ENCODE peak calls at places on chromosomes 13 and 19, in five cellular contexts. Y, I, F, G and P are unnamed samples.

GRCh38 chr13:63773476-63773875 is 2357.8 kb upstream of the PCDH20 start:
- DNase-seq in Y (no peak), G (no peak), I (no peak), F (no peak), P (no peak)

GRCh38 chr19:48506138-48506733 is 5.4 kb downstream of the LMTK3 start:
- DNase-seq in I (peak; percentile 69), F (no peak), G (no peak), Y (no peak), P (no peak)

GRCh38 chr19:53881482-53882390 is at the start of gene PRKCG:
- DNase-seq in G (peak; percentile 59), F (peak; percentile 52), Y (peak; percentile 31), I (no peak), P (peak; percentile 47)

GRCh38 chr13:26132756-26133155 is 80.9 kb upstream of the SHISA2 start:
- DNase-seq in Y (no peak), G (no peak), F (no peak), I (no peak), P (no peak)

GRCh38 chr13:109288151-109288709 is 498.2 kb downstream of the IRS2 start:
- DNase-seq in G (no peak), I (no peak), Y (no peak), F (no peak), P (no peak)

GRCh38 chr13:21625366-21625765 is 21.4 kb upstream of the MICU2 start:
- DNase-seq in I (peak; percentile 67), F (peak; percentile 29), G (no peak), Y (no peak), P (no peak)

GRCh38 chr19:31348416-31349159 is 648 bp downstream of the TSHZ3 start:
- DNase-seq in Y (peak; percentile 60), F (no peak), G (no peak), I (no peak), P (no peak)

GRCh38 chr13:26946675-26947342 is 186.2 kb upstream of the GPR12 start:
- DNase-seq in G (no peak), Y (no peak), F (no peak), I (peak; percentile 16), P (no peak)

GRCh38 chr19:11265785-11266236 is 3.5 kb upstream of the DOCK6 start:
- DNase-seq in F (peak; percentile 97), I (no peak), G (no peak), Y (no peak), P (no peak)

GRCh38 chr19:49149652-49150105 is 5.5 kb downstream of the HRC start:
- DNase-seq in I (peak; percentile 19), Y (peak; percentile 77), G (peak; percentile 73), F (peak; percentile 70), P (peak; percentile 85)

DNA sequence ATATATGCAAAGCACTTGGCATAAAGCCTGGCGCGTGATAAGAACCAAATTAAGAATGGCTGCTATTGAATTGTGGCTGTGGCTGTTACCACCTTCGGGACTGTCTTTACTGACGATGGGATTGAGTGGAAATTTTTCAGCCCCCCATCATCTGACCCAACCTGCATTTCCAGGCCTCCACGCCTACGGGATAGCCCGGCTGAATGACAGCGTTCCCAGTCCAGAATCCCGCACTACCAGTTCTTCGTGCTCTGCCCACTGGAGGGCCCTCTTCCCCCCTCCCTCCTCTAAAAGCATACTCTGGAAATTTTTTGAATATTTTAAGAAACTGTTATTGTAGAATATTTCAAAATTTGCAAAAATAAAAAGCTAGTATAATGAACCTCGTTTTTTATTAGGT is 11.0 kb downstream of the KRTDAP start:
- DNase-seq in Y (no peak), I (no peak), F (no peak), G (no peak), P (no peak)
- TF ChIP-seq CTCF in Y (no peak), I (no peak), F (no peak), G (no peak), P (peak; percentile 43)

DNA sequence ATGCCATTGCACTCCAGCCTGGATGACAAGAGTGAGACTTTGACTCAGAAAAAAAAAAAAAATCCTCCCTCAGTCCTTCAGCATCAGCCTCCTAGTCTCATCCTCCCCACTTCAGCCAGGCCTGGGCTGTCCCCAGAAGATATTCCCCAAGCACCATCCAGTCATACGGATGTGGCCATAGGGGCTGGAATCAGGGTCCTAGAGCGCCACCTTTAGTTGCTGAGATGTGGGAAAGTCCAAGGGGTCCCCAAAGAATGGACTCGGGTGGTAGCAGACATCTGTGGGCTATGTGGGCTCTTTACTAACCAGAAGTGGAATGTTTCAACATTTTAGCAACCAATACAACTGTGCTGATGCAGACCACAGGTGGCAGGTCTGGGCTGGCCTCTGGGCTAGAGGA is 3.1 kb upstream of the TYROBP start:
- DNase-seq in Y (no peak), G (no peak), I (no peak), F (no peak), P (no peak)
- TF ChIP-seq CTCF in Y (no peak), G (no peak), I (no peak), F (no peak), P (no peak)

GRCh38 chr13:47256618-47257017 is 359.8 kb upstream of the HTR2A start:
- DNase-seq in Y (no peak), G (no peak), I (no peak), F (no peak), P (no peak)

GRCh38 chr13:47252627-47253026 is 355.8 kb upstream of the HTR2A start:
- DNase-seq in I (no peak), F (no peak), G (no peak), Y (no peak), P (no peak)

DNA sequence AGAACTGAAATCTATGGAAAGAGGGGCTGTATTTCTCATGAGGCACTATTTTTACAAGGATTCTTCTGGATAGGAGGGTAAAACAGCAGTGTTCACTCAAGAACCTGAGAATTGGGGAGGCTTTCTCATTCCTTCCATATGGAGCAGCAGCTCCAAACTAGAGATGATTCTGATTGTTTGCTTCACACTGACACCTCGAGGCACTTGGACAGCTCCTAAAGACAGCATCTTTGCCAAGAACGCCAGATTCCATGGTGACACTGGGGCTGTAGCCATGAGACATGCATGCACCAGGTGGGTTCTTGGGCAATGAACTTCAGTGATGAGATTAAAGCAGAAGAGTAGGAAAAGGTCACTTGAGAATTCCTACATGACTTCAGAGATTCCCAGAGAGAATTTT is 361.5 kb upstream of the HTR2A start:
- DNase-seq in G (no peak), F (no peak), Y (no peak), I (no peak), P (no peak)
- TF ChIP-seq CTCF in G (no peak), F (no peak), Y (no peak), I (no peak), P (no peak)

GRCh38 chr13:94716016-94716415 is 3.7 kb upstream of the SOX21 start:
- DNase-seq in I (no peak), F (no peak), Y (no peak), G (no peak), P (no peak)
- TF ChIP-seq CTCF in I (no peak), F (no peak), Y (no peak), G (no peak), P (peak; percentile 55)

GRCh38 chr13:98142427-98143156 is at the start of gene FARP1:
- DNase-seq in F (peak; percentile 79), Y (peak; percentile 77), G (peak; percentile 82), I (peak; percentile 84), P (peak; percentile 66)
- TF ChIP-seq CTCF in F (no peak), Y (peak; percentile 60), G (no peak), I (no peak), P (peak; percentile 51)

GRCh38 chr19:17327654-17328516 is 6.8 kb downstream of the ANO8 start:
- DNase-seq in F (peak; percentile 89), Y (peak; percentile 83), I (no peak), G (peak; percentile 84), P (peak; percentile 60)
- TF ChIP-seq CTCF in F (peak; percentile 30), Y (peak; percentile 59), I (no peak), G (no peak), P (peak; percentile 65)

DNA sequence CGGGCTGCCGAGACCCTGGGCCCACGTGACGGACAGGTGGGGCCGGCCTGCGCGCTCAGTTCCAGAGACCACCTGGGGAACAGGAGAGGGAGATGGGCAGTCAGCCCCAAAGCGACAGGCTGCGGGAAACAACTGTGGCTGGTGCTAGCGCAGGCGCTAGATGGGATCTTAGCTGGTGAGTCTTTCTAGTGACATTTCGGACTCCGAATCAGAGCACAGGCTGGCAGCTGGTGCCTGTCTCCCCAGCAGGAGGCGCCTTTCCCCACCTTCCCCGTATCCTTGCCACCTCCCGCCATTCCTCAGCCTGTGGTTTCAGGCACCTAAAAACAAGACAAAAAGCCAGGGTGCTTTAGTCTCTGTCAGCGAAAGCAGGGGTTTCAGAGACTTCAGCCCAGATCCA is 19.4 kb upstream of the RANBP3 start:
- DNase-seq in Y (no peak), F (no peak), G (peak; percentile 50), I (no peak), P (no peak)
- TF ChIP-seq CTCF in Y (no peak), F (no peak), G (peak; percentile 33), I (peak; percentile 23), P (peak; percentile 25)

GRCh38 chr13:49904729-49905456 is 31.2 kb downstream of the SPRYD7 start:
- DNase-seq in F (no peak), I (no peak), Y (no peak), G (no peak), P (no peak)

GRCh38 chr13:49908637-49909036 is 27.5 kb downstream of the SPRYD7 start:
- DNase-seq in Y (no peak), G (peak; percentile 8), F (no peak), I (no peak), P (no peak)
- TF ChIP-seq CTCF in Y (no peak), G (no peak), F (no peak), I (no peak), P (no peak)

GRCh38 chr19:23070353-23070781 is 46.5 kb upstream of the ZNF730 start:
- DNase-seq in I (no peak), G (no peak), F (peak; percentile 27), Y (peak; percentile 52), P (no peak)
- TF ChIP-seq CTCF in I (no peak), G (no peak), F (no peak), Y (peak; percentile 21), P (peak; percentile 17)

GRCh38 chr13:87859261-87859660 is 188.1 kb downstream of the SLITRK5 start:
- DNase-seq in Y (no peak), F (no peak), I (no peak), G (no peak), P (no peak)

GRCh38 chr13:87851395-87851794 is 180.2 kb downstream of the SLITRK5 start:
- DNase-seq in G (no peak), F (no peak), Y (no peak), I (no peak), P (no peak)

GRCh38 chr13:87855553-87855952 is 184.4 kb downstream of the SLITRK5 start:
- DNase-seq in F (no peak), Y (no peak), G (no peak), I (no peak), P (no peak)
- TF ChIP-seq CTCF in F (no peak), Y (no peak), G (no peak), I (no peak), P (no peak)